ENCODE peak calls at places on chromosomes 13 and 19, in nine cellular contexts. L is fibroblast of lung, X is lung, M is endodermal cell, S is IMR-90, D is HepG2, F is GM23248, P is HCT116, Y is neuronal stem cell. I is an unnamed sample.
A peak's percentile ranks its signal among the peaks of the same experiment; 100 is the strongest.

GRCh38 chr19:49335071-49335783 is at the start of gene CD37:
- DNase-seq in L (no peak), X (no peak), S (no peak), F (no peak), Y (no peak), P (no peak), D (no peak), M (peak; percentile 44), I (no peak)

GRCh38 chr13:98265669-98266551 is 88.8 kb upstream of the RNF113B start:
- DNase-seq in P (no peak), S (peak; percentile 64), M (peak; percentile 32), X (no peak), D (peak; percentile 98), L (peak; percentile 78), F (peak; percentile 43), Y (no peak), I (no peak)

GRCh38 chr19:28878862-28879566 is 333.9 kb downstream of the UQCRFS1 start:
- DNase-seq in S (peak; percentile 71), X (peak; percentile 69), L (peak; percentile 38), M (peak; percentile 81), F (peak; percentile 83), P (peak; percentile 21), Y (peak; percentile 77), D (peak; percentile 52), I (no peak)

GRCh38 chr13:109494955-109495354 is 291.4 kb downstream of the IRS2 start:
- DNase-seq in F (peak; percentile 91), Y (no peak), X (no peak), D (no peak), M (no peak), S (peak; percentile 52), P (no peak), L (peak; percentile 84), I (peak; percentile 52)

GRCh38 chr19:39430675-39431593 is 4.8 kb downstream of the RPS16 start:
- DNase-seq in S (peak; percentile 100), M (peak; percentile 80), F (peak; percentile 52), Y (no peak), P (peak; percentile 97), X (peak; percentile 70), D (peak; percentile 71), L (peak; percentile 99), I (peak; percentile 99)

GRCh38 chr19:11324079-11324661 is 15.3 kb downstream of the RAB3D start:
- DNase-seq in D (peak; percentile 86), P (no peak), M (no peak), F (peak; percentile 95), Y (no peak), X (peak; percentile 87), L (peak; percentile 90), S (peak; percentile 94), I (peak; percentile 76)

GRCh38 chr13:94706854-94707399 is 5.4 kb downstream of the SOX21 start:
- DNase-seq in D (no peak), X (no peak), F (no peak), L (no peak), P (no peak), S (no peak), Y (peak; percentile 97), M (no peak), I (no peak)

GRCh38 chr13:27028683-27029480 is 142.7 kb downstream of the USP12 start:
- DNase-seq in X (no peak), D (no peak), M (no peak), Y (no peak), S (no peak), P (no peak), L (no peak), F (no peak), I (no peak)

GRCh38 chr13:81872581-81872980 is 1531.7 kb upstream of the SPRY2 start:
- DNase-seq in L (no peak), Y (peak; percentile 8), S (no peak), X (no peak), P (peak; percentile 12), M (peak; percentile 77), D (peak; percentile 38), F (no peak), I (peak; percentile 6)

GRCh38 chr19:3366104-3366760 is at the start of gene NFIC:
- DNase-seq in D (no peak), F (peak; percentile 92), P (peak; percentile 51), M (peak; percentile 74), Y (no peak), L (peak; percentile 84), S (peak; percentile 79), X (peak; percentile 75), I (no peak)

GRCh38 chr19:29232315-29232852 is 19.4 kb upstream of the UQCRFS1 start:
- DNase-seq in X (no peak), L (no peak), Y (no peak), M (no peak), P (no peak), D (no peak), S (no peak), F (no peak), I (no peak)

GRCh38 chr13:110521946-110522345 is 39.6 kb downstream of the RAB20 start:
- DNase-seq in S (no peak), L (no peak), X (peak; percentile 68), D (no peak), F (no peak), Y (no peak), P (no peak), M (no peak), I (no peak)

GRCh38 chr13:110524484-110525254 is 36.9 kb downstream of the RAB20 start:
- DNase-seq in D (no peak), P (no peak), M (no peak), Y (no peak), S (no peak), X (no peak), L (no peak), F (no peak), I (peak; percentile 19)

GRCh38 chr13:110525328-110526319 is 35.9 kb downstream of the RAB20 start:
- DNase-seq in Y (no peak), D (no peak), P (no peak), S (no peak), X (no peak), M (no peak), L (no peak), F (no peak), I (no peak)

GRCh38 chr13:110523180-110523579 is 38.3 kb downstream of the RAB20 start:
- DNase-seq in M (no peak), D (no peak), X (no peak), P (no peak), Y (no peak), L (no peak), F (no peak), S (no peak), I (no peak)

DNA sequence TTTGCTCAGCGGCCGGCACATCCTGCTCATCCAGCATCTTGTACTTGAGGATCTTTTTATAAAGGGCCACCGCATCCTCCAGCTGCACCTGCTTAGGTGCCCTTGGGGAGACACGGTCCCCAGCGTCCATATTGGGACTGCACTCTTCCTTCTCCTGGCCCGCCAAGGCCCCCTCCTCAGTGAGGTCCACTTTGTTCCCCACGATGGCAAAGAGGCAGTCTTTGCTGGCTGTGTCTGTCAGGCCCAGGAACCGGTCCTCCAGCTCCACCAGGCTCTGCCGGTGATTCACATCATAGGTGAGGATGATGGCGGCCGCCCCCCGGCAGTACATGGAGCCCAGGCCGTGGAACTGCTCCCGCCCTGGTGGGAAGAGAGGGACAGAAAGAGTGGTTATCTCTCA is 37.7 kb downstream of the RAB20 start:
- DNase-seq in Y (no peak), S (no peak), F (no peak), M (no peak), L (no peak), X (no peak), D (no peak), P (no peak), I (no peak)
- H3K4me3 ChIP-seq in Y (no peak overlapping the region), S (no peak overlapping the region), F (no peak overlapping the region), M (no peak overlapping the region), L (no peak overlapping the region), X (no peak overlapping the region), D (no peak overlapping the region), P (no peak overlapping the region), I (no peak overlapping the region)

DNA sequence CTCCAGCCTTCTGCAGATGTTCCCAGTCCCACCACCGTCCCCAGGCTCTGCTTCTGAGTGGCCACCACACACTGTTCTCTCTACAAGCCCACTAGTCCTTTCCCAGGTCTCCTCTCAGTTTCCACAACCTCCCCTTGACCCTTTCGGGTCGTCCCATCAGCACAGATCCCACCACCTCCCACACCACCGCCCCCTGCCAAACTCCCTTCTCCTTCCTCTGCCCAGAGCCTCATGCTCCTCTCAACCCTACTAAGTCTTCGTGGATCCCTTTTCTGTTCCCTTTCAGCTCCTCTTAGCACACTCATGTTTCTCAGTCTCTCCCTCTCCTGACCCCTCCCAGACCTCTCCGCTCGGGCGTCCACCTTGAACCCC is 1.9 kb downstream of the NAPA start:
- DNase-seq in P (no peak), D (no peak), L (no peak), X (no peak), Y (no peak), M (peak; percentile 44), F (no peak), S (no peak), I (no peak)
- H3K4me3 ChIP-seq in P (no peak overlapping the region), D (peak overlapping the region; percentile 93), L (peak overlapping the region; percentile 40), X (no peak overlapping the region), Y (no peak overlapping the region), M (peak overlapping the region; percentile 96), F (peak overlapping the region; percentile 95), S (no peak overlapping the region), I (peak overlapping the region; percentile 93)

DNA sequence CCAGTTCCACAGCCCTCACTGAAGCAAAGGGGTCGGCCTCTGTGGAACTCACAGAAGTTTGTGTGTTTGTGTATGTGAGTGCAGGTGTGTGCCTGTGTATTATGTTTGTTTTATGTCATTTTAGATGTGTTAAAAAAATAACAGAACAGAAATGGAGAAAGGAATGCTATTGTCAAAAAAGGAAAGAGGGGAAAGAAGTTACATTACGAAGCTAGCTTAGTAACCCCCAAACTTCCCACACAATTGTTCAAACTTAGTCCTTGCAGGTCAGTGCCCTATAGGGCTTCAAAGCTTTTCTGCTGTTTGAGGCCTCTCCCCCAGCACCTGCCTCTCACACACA is 1505.6 kb upstream of the SLC10A2 start:
- DNase-seq in M (no peak), X (no peak), F (no peak), Y (no peak), P (no peak), S (no peak), L (no peak), D (no peak), I (no peak)
- H3K4me3 ChIP-seq in M (no peak overlapping the region), X (no peak overlapping the region), F (no peak overlapping the region), Y (no peak overlapping the region), P (peak overlapping the region; percentile 51), S (no peak overlapping the region), L (no peak overlapping the region), D (no peak overlapping the region), I (no peak overlapping the region)

DNA sequence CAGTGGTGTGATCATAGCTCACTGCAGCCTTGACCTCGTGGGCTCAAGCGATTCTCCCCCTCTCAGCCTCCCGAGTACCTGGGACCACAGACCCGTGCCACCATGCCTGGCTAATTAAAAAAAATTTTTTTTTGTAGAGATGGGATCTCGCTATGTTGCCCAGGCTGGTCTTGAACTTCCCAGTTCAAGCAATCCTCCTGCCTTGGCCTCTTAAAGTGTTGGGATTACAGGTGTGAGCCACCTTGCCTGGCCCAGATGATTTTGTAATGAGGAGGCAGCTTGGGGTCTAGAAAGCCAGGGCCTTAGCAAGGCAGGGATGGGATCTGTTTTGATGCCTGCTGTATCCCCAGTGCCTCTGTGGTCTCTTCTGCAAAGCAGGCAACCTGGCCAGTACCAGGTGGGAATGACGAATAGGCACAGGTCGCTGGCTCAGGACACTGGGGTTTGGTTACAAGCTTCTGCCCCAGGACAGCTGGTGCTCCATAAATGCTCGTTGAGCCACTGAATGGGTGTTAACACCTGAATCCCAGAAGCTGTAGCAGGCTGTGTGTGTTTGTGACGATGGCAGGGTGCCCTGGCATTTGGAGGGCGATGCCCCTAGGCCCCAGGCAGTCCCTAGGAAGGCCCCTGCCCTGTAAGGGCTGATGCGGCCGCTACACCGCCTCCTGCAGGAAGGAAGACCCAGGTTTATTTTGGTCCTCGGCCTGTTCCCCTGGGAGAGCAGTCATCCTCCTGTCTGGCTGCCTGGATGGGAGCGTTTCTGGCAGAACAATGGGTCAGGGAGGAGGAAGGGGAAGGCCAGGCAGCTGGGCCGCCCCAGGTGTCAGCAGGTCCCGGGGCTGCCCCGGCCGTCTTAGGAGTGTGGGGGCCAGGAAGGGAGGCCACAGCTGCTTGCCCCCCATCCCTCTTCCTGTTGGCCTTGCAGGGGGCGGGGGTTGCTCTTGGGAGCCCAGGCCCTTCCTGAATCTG is 8.6 kb downstream of the TNFAIP8L1 start:
- DNase-seq in X (no peak), P (no peak), S (no peak), F (no peak), D (no peak), L (no peak), M (peak; percentile 81), Y (no peak), I (no peak)
- H3K4me3 ChIP-seq in X (no peak overlapping the region), P (no peak overlapping the region), S (no peak overlapping the region), F (no peak overlapping the region), D (no peak overlapping the region), L (no peak overlapping the region), M (no peak overlapping the region), Y (no peak overlapping the region), I (no peak overlapping the region)

I was measured in LNCaP clone FGC.